ENCODE peak calls at places on chromosomes 2 and 18, in four cellular contexts. Q is K562, R is SK-N-SH, C is H1. T is an unnamed sample.

GRCh38 chr2:222318712-222319575 is 20.1 kb upstream of the PAX3 start:
- DNase-seq in R (peak), Q (no peak), C (no peak), T (peak)

GRCh38 chr2:240949791-240950705 is 43.9 kb downstream of the CROCC2 start:
- DNase-seq in R (no peak), C (no peak), Q (no peak), T (no peak)

GRCh38 chr2:187976259-187976658 is 315.4 kb upstream of the GULP1 start:
- DNase-seq in R (no peak), C (no peak), Q (no peak), T (no peak)

GRCh38 chr2:191950132-191950885 is 103.4 kb upstream of the CAVIN2 start:
- DNase-seq in C (no peak), Q (peak), R (no peak), T (no peak)

GRCh38 chr2:226658555-226658954 is 141.1 kb downstream of the IRS1 start:
- DNase-seq in C (no peak), Q (no peak), R (no peak), T (no peak)

GRCh38 chr2:196427996-196428634 is 211.4 kb upstream of the CCDC150 start:
- DNase-seq in Q (no peak), R (no peak), C (no peak), T (no peak)

GRCh38 chr18:35267809-35268208 is 22.2 kb downstream of the ZSCAN30 start:
- DNase-seq in R (peak), C (no peak), Q (no peak), T (no peak)

GRCh38 chr2:187470698-187471097 is 22.6 kb upstream of the CALCRL start:
- DNase-seq in C (no peak), Q (no peak), R (no peak), T (no peak)

GRCh38 chr2:196601430-196602306 is 37.8 kb upstream of the CCDC150 start:
- DNase-seq in R (peak), Q (peak), C (no peak), T (no peak)

GRCh38 chr2:135257383-135258090 is 205.4 kb downstream of the RAB3GAP1 start:
- DNase-seq in R (no peak), C (no peak), Q (no peak), T (no peak)

GRCh38 chr2:178008636-178009289 is 63.8 kb downstream of the PDE11A start:
- DNase-seq in Q (no peak), C (no peak), R (peak), T (no peak)

GRCh38 chr2:178006710-178007109 is 65.9 kb downstream of the PDE11A start:
- DNase-seq in R (no peak), C (no peak), Q (no peak), T (no peak)

GRCh38 chr2:178009813-178010212 is 62.8 kb downstream of the PDE11A start:
- DNase-seq in C (no peak), Q (no peak), R (no peak), T (no peak)

GRCh38 chr2:178002038-178002437 is 70.5 kb downstream of the PDE11A start:
- DNase-seq in C (no peak), R (no peak), Q (no peak), T (no peak)

GRCh38 chr2:178005756-178006155 is 66.8 kb downstream of the PDE11A start:
- DNase-seq in C (no peak), R (no peak), Q (no peak), T (no peak)
- TF ChIP-seq TEAD4 in C (no peak), R (no peak), Q (no peak), T (no peak)

DNA sequence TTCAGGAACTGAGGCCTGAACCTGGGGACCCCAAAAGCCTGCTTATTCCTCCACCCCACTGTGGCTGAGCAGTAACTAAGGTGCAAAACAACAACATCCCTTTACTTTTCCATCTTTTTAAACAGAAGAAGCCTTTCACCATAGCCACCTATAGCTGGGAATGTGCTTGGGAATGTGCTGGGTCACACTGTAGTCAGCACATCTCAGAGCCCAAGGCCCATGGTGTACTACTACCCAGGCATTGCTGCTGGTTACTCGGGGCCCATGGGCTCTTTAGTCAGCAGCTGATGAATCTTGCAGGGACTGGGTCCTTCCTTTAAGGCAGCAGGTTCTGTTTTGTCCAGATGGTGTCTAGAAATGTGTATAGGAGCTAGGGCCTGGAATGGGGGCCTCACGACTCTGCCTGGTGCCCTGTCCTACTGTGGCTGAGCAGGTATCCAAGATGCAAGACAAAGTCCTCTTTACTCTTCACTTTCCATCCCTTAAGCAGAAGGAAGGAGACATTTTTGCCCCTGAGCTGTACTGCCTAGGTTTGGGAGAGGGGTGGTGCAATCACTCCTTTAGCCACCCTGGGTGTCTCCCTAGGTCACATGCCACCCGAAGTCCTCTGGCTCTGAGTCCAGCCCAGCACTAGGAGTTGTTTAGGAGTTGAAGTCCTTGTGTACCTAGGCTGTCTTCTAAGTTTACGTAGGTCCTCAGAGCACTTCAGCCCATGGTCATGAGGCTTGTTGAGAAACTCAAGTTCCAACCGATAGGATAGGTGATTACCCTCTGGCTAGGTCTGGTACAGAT is 70.1 kb downstream of the OXER1 start:
- DNase-seq in R (no peak), C (no peak), Q (no peak), T (no peak)
- TF ChIP-seq TEAD4 in R (no peak), C (no peak), Q (no peak), T (no peak)

DNA sequence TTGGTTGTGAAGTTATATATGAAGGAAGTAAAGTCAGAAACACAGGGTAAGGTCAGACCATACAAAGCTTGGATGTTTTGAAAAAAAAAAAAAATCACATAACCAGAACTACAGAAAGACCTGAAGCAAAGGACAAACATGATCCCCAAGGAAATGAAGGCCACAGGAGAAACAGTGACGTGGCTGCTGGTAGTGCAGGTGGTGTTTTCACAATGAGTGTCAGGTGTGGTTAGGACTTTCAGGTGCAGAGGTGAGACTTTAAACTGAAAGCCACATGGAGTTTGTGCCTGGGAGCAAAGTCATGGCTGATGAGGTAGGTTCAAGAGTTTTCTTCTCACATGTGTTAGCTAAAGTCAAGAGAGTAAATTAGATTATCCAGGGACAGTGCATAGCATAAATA is 270.7 kb downstream of the PIEZO2 start:
- DNase-seq in R (no peak), C (no peak), Q (no peak), T (no peak)
- TF ChIP-seq TEAD4 in R (no peak), C (no peak), Q (no peak), T (no peak)

DNA sequence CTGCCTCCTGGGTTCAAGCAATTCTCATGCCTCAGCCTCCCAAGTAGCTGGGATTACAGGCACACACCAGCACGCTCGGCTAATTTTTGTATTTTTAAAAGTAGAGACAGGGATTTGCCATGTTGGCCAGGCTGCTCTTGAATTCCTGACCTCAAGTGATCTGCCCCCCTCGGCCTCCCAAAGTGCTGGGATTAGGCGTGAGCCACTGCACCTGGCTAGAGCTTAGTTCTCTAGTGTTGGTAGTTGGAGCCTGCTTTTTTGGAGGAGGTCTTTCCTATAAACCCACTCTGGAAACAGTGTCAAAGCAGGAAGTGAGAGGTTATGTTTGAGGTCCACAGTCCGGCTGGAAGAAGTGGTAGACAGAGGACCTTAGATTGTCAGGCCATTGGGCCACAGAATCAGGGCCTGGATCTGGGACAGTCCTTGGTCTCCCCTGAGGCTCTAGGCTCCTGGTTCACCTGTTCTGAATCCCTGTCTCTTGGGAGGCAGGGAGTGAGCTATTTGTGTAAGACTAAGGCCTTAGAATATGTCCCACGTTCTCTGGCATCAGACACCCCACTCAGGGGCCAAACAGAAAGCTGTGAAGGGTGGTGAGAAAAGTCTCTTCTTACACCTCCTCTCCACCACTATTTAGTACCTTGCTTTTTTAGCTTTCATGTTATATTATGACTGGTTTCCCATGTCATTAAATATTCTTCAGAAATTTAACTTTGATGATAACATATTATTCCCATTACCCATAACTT is 34.5 kb downstream of the PCBP1 start:
- DNase-seq in R (no peak), C (no peak), Q (no peak), T (no peak)
- TF ChIP-seq TEAD4 in R (no peak), C (no peak), Q (no peak), T (no peak)

GRCh38 chr18:2780750-2781149 is 66.1 kb upstream of the EMILIN2 start:
- DNase-seq in C (no peak), Q (no peak), R (peak), T (no peak)
- TF ChIP-seq TEAD4 in C (no peak), Q (no peak), R (no peak), T (no peak)